ENCODE peak calls at places on chromosome 14, in seven cellular contexts. M, C, H, D, J, E and K are unnamed samples.

GRCh38 chr14:75254381-75254821 is 24.2 kb upstream of the FOS start:
- DNase-seq in C (no peak), H (no peak), E (no peak), D (no peak), J (no peak), M (no peak), K (no peak)

GRCh38 chr14:100159107-100159864 is at the start of gene DEGS2:
- DNase-seq in E (no peak), D (peak; percentile 53), C (peak; percentile 41), M (no peak), J (peak; percentile 61), H (no peak), K (peak; percentile 18)

GRCh38 chr14:43587183-43587582 is 919.9 kb downstream of the FSCB start:
- DNase-seq in C (no peak), J (no peak), E (no peak), M (no peak), D (no peak), H (no peak), K (no peak)

GRCh38 chr14:34157642-34158041 is 206.8 kb upstream of the EGLN3 start:
- DNase-seq in E (no peak), C (no peak), D (no peak), M (no peak), J (no peak), H (no peak), K (no peak)

GRCh38 chr14:74710477-74710876 is 2.4 kb downstream of the AREL1 start:
- DNase-seq in H (no peak), C (no peak), M (no peak), J (no peak), E (no peak), D (no peak), K (no peak)

GRCh38 chr14:77026930-77027537 is 1.5 kb downstream of the IRF2BPL start:
- DNase-seq in J (no peak), M (peak; percentile 45), H (no peak), C (peak; percentile 47), D (peak; percentile 61), E (peak; percentile 50), K (peak; percentile 32)

GRCh38 chr14:63710497-63710896 is 17.4 kb downstream of the SGPP1 start:
- DNase-seq in D (no peak), M (no peak), E (no peak), J (no peak), H (no peak), C (no peak), K (no peak)

GRCh38 chr14:72518809-72519377 is 375.0 kb downstream of the DPF3 start:
- DNase-seq in D (no peak), H (no peak), J (peak; percentile 44), M (no peak), E (no peak), C (no peak), K (no peak)

GRCh38 chr14:97490521-97491070 is 693.4 kb downstream of the VRK1 start:
- DNase-seq in J (no peak), C (no peak), M (no peak), H (no peak), E (no peak), D (no peak), K (no peak)

GRCh38 chr14:54794796-54795195 is 107.8 kb downstream of the GCH1 start:
- DNase-seq in C (no peak), D (no peak), E (no peak), J (no peak), H (no peak), M (no peak), K (no peak)

GRCh38 chr14:101708853-101709532 is 52.5 kb upstream of the PPP2R5C start:
- DNase-seq in E (no peak), M (no peak), H (no peak), C (no peak), J (no peak), D (no peak), K (no peak)

GRCh38 chr14:71574976-71575375 is 357.3 kb upstream of the RGS6 start:
- DNase-seq in H (no peak), C (no peak), D (no peak), M (no peak), E (no peak), J (no peak), K (no peak)

GRCh38 chr14:100203962-100204834 is 34.7 kb upstream of the YY1 start:
- DNase-seq in H (no peak), E (no peak), J (no peak), C (no peak), D (no peak), M (no peak), K (no peak)

GRCh38 chr14:104731249-104731924 is 7.4 kb downstream of the ADSS1 start:
- DNase-seq in H (no peak), J (peak; percentile 62), D (peak; percentile 48), M (no peak), E (peak; percentile 9), C (no peak), K (no peak)

GRCh38 chr14:76391981-76392690 is 16.2 kb downstream of the ESRRB start:
- DNase-seq in M (no peak), D (no peak), J (no peak), H (no peak), C (no peak), E (no peak), K (peak; percentile 40)

GRCh38 chr14:65206448-65207096 is 104.3 kb upstream of the MAX start:
- DNase-seq in D (no peak), M (no peak), E (no peak), H (no peak), J (peak; percentile 70), C (no peak), K (no peak)

GRCh38 chr14:63689132-63689531 is 38.7 kb downstream of the SGPP1 start:
- DNase-seq in D (no peak), J (no peak), C (no peak), M (no peak), H (no peak), E (no peak), K (no peak)

GRCh38 chr14:38887696-38888095 is 215.3 kb downstream of the SEC23A start:
- DNase-seq in E (no peak), M (no peak), C (no peak), H (no peak), J (no peak), D (no peak), K (no peak)

GRCh38 chr14:57290753-57291152 is 22.0 kb downstream of the AP5M1 start:
- DNase-seq in E (no peak), J (no peak), C (no peak), H (no peak), M (no peak), D (no peak), K (no peak)

GRCh38 chr14:81005540-81006228 is 50.3 kb downstream of the TSHR start:
- DNase-seq in H (no peak), E (no peak), C (no peak), M (no peak), D (no peak), J (no peak), K (no peak)